ENCODE peak calls at places on chromosomes 11 and 22, in five cellular contexts. One of them, this sample, is unnamed.

GRCh38 chr22:28909375-28909774 is 26.0 kb downstream of the ZNRF3 start:
- DNase-seq in astrocyte of the spinal cord: no peak
- DNase-seq in stimulated activated CD8-positive, alpha-beta memory T cell treated with anti-CD3 and anti-CD28 coated beads, Interleukin-12 subunit alpha, Interleukin-12 subunit beta, amount 100 ng/mL, for 1 hour: no peak
- DNase-seq in K562: peak
- DNase-seq in HCEC 1CT: no peak
- DNase-seq in this sample: no peak

GRCh38 chr11:61004037-61004641 is 32.7 kb downstream of the CD6 start:
- DNase-seq in astrocyte of the spinal cord: peak
- DNase-seq in stimulated activated CD8-positive, alpha-beta memory T cell treated with anti-CD3 and anti-CD28 coated beads, Interleukin-12 subunit alpha, Interleukin-12 subunit beta, amount 100 ng/mL, for 1 hour: no peak
- DNase-seq in K562: no peak
- DNase-seq in HCEC 1CT: no peak
- DNase-seq in this sample: no peak

GRCh38 chr11:76588455-76589325 is 81.9 kb downstream of the LRRC32 start:
- DNase-seq in astrocyte of the spinal cord: no peak
- DNase-seq in stimulated activated CD8-positive, alpha-beta memory T cell treated with anti-CD3 and anti-CD28 coated beads, Interleukin-12 subunit alpha, Interleukin-12 subunit beta, amount 100 ng/mL, for 1 hour: no peak
- DNase-seq in K562: no peak
- DNase-seq in HCEC 1CT: no peak
- DNase-seq in this sample: no peak

GRCh38 chr11:117183724-117184349 is 5.3 kb downstream of the SIDT2 start:
- DNase-seq in astrocyte of the spinal cord: no peak
- DNase-seq in stimulated activated CD8-positive, alpha-beta memory T cell treated with anti-CD3 and anti-CD28 coated beads, Interleukin-12 subunit alpha, Interleukin-12 subunit beta, amount 100 ng/mL, for 1 hour: no peak
- DNase-seq in K562: no peak
- DNase-seq in HCEC 1CT: no peak
- DNase-seq in this sample: no peak

GRCh38 chr22:35172452-35172851 is 84.8 kb upstream of the HMGXB4 start:
- DNase-seq in astrocyte of the spinal cord: no peak
- DNase-seq in stimulated activated CD8-positive, alpha-beta memory T cell treated with anti-CD3 and anti-CD28 coated beads, Interleukin-12 subunit alpha, Interleukin-12 subunit beta, amount 100 ng/mL, for 1 hour: no peak
- DNase-seq in K562: no peak
- DNase-seq in HCEC 1CT: no peak
- DNase-seq in this sample: no peak

GRCh38 chr22:41690476-41690875 is 1.8 kb upstream of the SNU13 start:
- DNase-seq in astrocyte of the spinal cord: no peak
- DNase-seq in stimulated activated CD8-positive, alpha-beta memory T cell treated with anti-CD3 and anti-CD28 coated beads, Interleukin-12 subunit alpha, Interleukin-12 subunit beta, amount 100 ng/mL, for 1 hour: no peak
- DNase-seq in K562: no peak
- DNase-seq in HCEC 1CT: no peak
- DNase-seq in this sample: no peak

GRCh38 chr11:1233351-1234053 is 10.6 kb downstream of the MUC5B start:
- DNase-seq in astrocyte of the spinal cord: no peak
- DNase-seq in stimulated activated CD8-positive, alpha-beta memory T cell treated with anti-CD3 and anti-CD28 coated beads, Interleukin-12 subunit alpha, Interleukin-12 subunit beta, amount 100 ng/mL, for 1 hour: no peak
- DNase-seq in K562: no peak
- DNase-seq in HCEC 1CT: no peak
- DNase-seq in this sample: no peak

GRCh38 chr22:44197271-44197670 is 16.5 kb downstream of the PARVG start:
- DNase-seq in astrocyte of the spinal cord: no peak
- DNase-seq in stimulated activated CD8-positive, alpha-beta memory T cell treated with anti-CD3 and anti-CD28 coated beads, Interleukin-12 subunit alpha, Interleukin-12 subunit beta, amount 100 ng/mL, for 1 hour: no peak
- DNase-seq in K562: no peak
- DNase-seq in HCEC 1CT: no peak
- DNase-seq in this sample: no peak

GRCh38 chr22:42452456-42452855 is 20.3 kb upstream of the NFAM1 start:
- DNase-seq in astrocyte of the spinal cord: no peak
- DNase-seq in stimulated activated CD8-positive, alpha-beta memory T cell treated with anti-CD3 and anti-CD28 coated beads, Interleukin-12 subunit alpha, Interleukin-12 subunit beta, amount 100 ng/mL, for 1 hour: no peak
- DNase-seq in K562: no peak
- DNase-seq in HCEC 1CT: no peak
- DNase-seq in this sample: no peak

GRCh38 chr11:118002010-118002540 is 15.9 kb downstream of the IL10RA start:
- DNase-seq in astrocyte of the spinal cord: no peak
- DNase-seq in stimulated activated CD8-positive, alpha-beta memory T cell treated with anti-CD3 and anti-CD28 coated beads, Interleukin-12 subunit alpha, Interleukin-12 subunit beta, amount 100 ng/mL, for 1 hour: no peak
- DNase-seq in K562: peak
- DNase-seq in HCEC 1CT: no peak
- DNase-seq in this sample: no peak

This sample was measured in ELR.